ENCODE peak calls at places on chromosomes 13 and 19, in nine cellular contexts. D is foreskin keratinocyte; R is mesendoderm; N is upper lobe of left lung; P is A673; S is esophagus squamous epithelium; Y is ovary; B is OCI-LY7; G is effector memory CD4-positive, alpha-beta T cell. T is an unnamed sample.

GRCh38 chr13:60396008-60396782 is 825 bp upstream of the TDRD3 start:
- DNase-seq in R (peak; percentile 95), S (peak; percentile 46), D (peak; percentile 86), Y (peak; percentile 84), G (peak; percentile 76), B (peak; percentile 93), N (peak; percentile 93), P (peak; percentile 97), T (peak; percentile 93)

GRCh38 chr19:33675501-33676124 is 53.9 kb downstream of the CHST8 start:
- DNase-seq in D (no peak), Y (no peak), R (no peak), B (no peak), P (no peak), S (no peak), G (no peak), N (no peak), T (no peak)

GRCh38 chr13:30810261-30810701 is 74.9 kb downstream of the ALOX5AP start:
- DNase-seq in S (no peak), B (no peak), P (no peak), G (no peak), N (no peak), R (no peak), D (peak; percentile 60), Y (no peak), T (no peak)

GRCh38 chr19:15863272-15863671 is 34.6 kb downstream of the CYP4F2 start:
- DNase-seq in D (peak; percentile 29), Y (no peak), R (no peak), G (no peak), B (no peak), S (no peak), P (no peak), N (no peak), T (no peak)

GRCh38 chr13:109985871-109986270 is 199.5 kb upstream of the IRS2 start:
- DNase-seq in D (no peak), B (no peak), N (no peak), G (no peak), S (no peak), R (no peak), Y (no peak), P (no peak), T (no peak)

GRCh38 chr13:114309086-114309485 is 5.2 kb upstream of the CHAMP1 start:
- DNase-seq in S (no peak), N (no peak), G (no peak), D (no peak), B (no peak), P (no peak), R (no peak), Y (no peak), T (no peak)

GRCh38 chr19:44757735-44758505 is 9.4 kb downstream of the BCL3 start:
- DNase-seq in G (no peak), P (peak; percentile 57), R (peak; percentile 77), B (no peak), S (no peak), D (no peak), N (peak; percentile 71), Y (peak; percentile 78), T (peak; percentile 88)

GRCh38 chr13:114110091-114110829 is 22.2 kb downstream of the RASA3 start:
- DNase-seq in D (no peak), P (no peak), N (peak; percentile 74), R (peak; percentile 77), S (no peak), Y (peak; percentile 19), G (peak; percentile 55), B (peak; percentile 84), T (no peak)

GRCh38 chr13:77359171-77359570 is 32.3 kb upstream of the MYCBP2 start:
- DNase-seq in P (no peak), Y (no peak), B (no peak), G (no peak), D (no peak), S (no peak), N (no peak), R (no peak), T (no peak)

GRCh38 chr13:76707360-76707759 is 178.8 kb downstream of the KCTD12 start:
- DNase-seq in Y (no peak), S (no peak), B (no peak), N (no peak), D (no peak), P (no peak), R (no peak), G (no peak), T (no peak)

GRCh38 chr19:6271721-6272410 is 7.9 kb downstream of the MLLT1 start:
- DNase-seq in R (peak; percentile 51), P (no peak), D (no peak), G (no peak), Y (peak; percentile 96), N (peak; percentile 64), B (no peak), S (no peak), T (peak; percentile 93)

GRCh38 chr19:872266-872951 is 12.9 kb downstream of the CFD start:
- DNase-seq in D (peak; percentile 49), B (peak; percentile 93), S (peak; percentile 39), P (peak; percentile 93), N (peak; percentile 48), R (peak; percentile 88), G (peak; percentile 60), Y (peak; percentile 78), T (peak; percentile 75)

GRCh38 chr19:48741222-48741999 is 1.0 kb upstream of the RASIP1 start:
- DNase-seq in B (peak; percentile 75), Y (peak; percentile 40), N (peak; percentile 54), S (no peak), R (peak; percentile 52), G (no peak), P (peak; percentile 43), D (no peak), T (peak; percentile 59)

GRCh38 chr19:2176336-2176994 is 12.7 kb downstream of the DOT1L start:
- DNase-seq in G (no peak), D (no peak), Y (no peak), B (no peak), S (no peak), R (no peak), P (no peak), N (peak; percentile 81), T (no peak)

GRCh38 chr19:45076851-45077730 is 813 bp upstream of the ZNF296 start:
- DNase-seq in Y (no peak), P (no peak), D (no peak), S (no peak), G (no peak), B (no peak), R (no peak), N (no peak), T (no peak)

GRCh38 chr13:60146491-60146890 is 17.2 kb downstream of the DIAPH3 start:
- DNase-seq in S (no peak), N (no peak), Y (no peak), B (no peak), R (no peak), G (no peak), P (no peak), D (no peak), T (no peak)

DNA sequence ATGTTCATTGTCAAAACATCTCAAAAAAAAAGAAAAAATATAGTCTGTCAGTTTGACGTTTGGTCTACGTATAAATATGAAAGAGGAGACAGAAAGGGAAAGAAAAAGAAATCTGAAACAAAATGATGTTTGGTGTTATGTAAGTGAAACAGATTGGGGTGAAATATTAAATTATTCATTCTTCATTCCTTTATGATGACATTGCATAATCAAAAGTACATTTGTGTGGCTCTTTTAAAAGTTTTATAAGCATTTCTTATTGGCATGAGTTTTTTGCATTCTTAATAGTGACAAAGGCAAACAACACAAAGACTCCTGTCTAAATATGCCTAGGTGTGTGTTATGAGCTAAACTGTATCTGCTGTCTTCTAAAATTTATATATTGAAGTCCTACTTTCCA is 232.6 kb downstream of the EFNB2 start:
- DNase-seq in B (no peak), N (no peak), D (no peak), P (no peak), S (no peak), R (no peak), Y (no peak), G (no peak), T (no peak)
- H3K4me1 ChIP-seq in B (no peaks in the 10 kb centered on the region), N (no peaks in the 10 kb centered on the region), D (no peaks in the 10 kb centered on the region), P (no peaks in the 10 kb centered on the region), S (no peaks in the 10 kb centered on the region), R (no peaks in the 10 kb centered on the region), Y (no peaks in the 10 kb centered on the region), G (no peaks in the 10 kb centered on the region), T (no peaks in the 10 kb centered on the region)

DNA sequence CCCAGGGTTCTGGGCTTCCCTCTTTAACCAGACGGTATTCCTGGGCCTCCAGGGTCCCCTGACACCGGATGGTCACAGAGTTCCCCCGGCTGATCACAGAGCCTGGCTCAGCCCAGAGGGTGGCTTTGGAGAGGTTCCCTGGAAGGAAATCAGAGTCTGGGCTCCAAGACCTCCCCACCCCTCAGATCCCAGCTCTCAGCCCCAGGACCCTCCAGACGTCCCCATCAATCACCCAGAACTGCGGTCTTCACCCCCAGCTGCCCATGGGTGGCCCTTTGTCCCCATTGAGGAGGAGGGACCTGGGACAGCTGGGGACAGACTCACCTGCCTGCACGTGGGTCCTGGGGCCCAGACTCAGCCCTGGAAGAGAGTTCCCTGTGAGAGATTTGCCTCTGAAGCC is 955 bp downstream of the LILRA5 start:
- DNase-seq in B (no peak), N (no peak), G (no peak), P (no peak), R (no peak), D (no peak), Y (no peak), S (no peak), T (no peak)
- H3K4me1 ChIP-seq in B (no peaks in the 10 kb centered on the region), N (peaks cover 6% of the 10 kb centered on the region), G (no peaks in the 10 kb centered on the region), P (no peaks in the 10 kb centered on the region), R (no peaks in the 10 kb centered on the region), D (no peaks in the 10 kb centered on the region), Y (no peaks in the 10 kb centered on the region), S (no peaks in the 10 kb centered on the region), T (no peaks in the 10 kb centered on the region)

DNA sequence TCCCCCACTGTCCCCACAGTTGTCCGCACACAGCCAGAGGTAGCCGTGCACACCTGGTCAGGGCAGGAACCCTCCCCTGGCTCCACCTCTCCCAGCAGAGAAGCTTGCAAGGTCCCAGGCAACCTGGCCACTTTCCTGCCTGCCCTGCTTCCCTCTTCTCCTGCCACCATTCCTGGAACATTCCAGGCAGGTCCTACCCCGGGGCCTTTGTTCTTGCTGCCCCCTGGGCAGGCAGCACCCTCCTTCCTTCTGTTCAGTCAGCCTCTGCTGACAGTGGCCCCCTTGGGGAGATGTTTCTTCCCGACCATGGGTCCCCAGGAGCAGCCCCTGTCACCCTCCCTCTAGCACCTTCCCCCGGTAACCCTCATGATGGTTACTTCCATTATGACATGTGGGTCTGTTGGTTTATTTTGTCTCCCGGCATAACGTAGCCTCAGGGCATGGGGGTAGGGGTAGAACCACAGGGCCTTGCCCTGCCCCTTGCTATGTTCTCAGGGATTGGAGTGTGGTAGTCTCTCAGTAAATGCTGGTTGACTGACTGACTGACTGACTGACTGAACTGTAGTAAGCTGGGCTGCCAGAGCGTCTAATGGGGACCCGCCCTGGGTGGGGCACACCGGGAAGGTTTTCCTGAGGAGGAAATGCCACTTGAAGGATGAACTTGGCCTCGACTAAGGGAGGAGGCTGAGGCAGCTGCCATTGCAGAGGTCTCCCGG is 10.8 kb downstream of the PAK4 start:
- DNase-seq in S (no peak), P (no peak), G (no peak), D (no peak), N (peak; percentile 45), B (no peak), Y (no peak), R (no peak), T (no peak)
- H3K4me1 ChIP-seq in S (peaks cover 37% of the 10 kb centered on the region), P (no peaks in the 10 kb centered on the region), G (no peaks in the 10 kb centered on the region), D (peaks cover 4% of the 10 kb centered on the region), N (peaks cover 73% of the 10 kb centered on the region), B (no peaks in the 10 kb centered on the region), Y (peaks cover 40% of the 10 kb centered on the region), R (peaks cover 29% of the 10 kb centered on the region), T (peaks cover 64% of the 10 kb centered on the region)

GRCh38 chr19:41328818-41329220 is 18.8 kb downstream of the CCDC97 start:
- DNase-seq in D (no peak), R (no peak), N (peak; percentile 62), Y (no peak), B (no peak), G (no peak), P (no peak), S (no peak), T (no peak)
- H3K4me1 ChIP-seq in D (peaks cover 8% of the 10 kb centered on the region), R (peaks cover 25% of the 10 kb centered on the region), N (peaks cover 62% of the 10 kb centered on the region), Y (peaks cover 18% of the 10 kb centered on the region), B (peaks cover 53% of the 10 kb centered on the region), G (peaks cover 55% of the 10 kb centered on the region), P (peaks cover 16% of the 10 kb centered on the region), S (peaks cover 54% of the 10 kb centered on the region), T (peaks cover 58% of the 10 kb centered on the region)

T was measured in left ventricle myocardium inferior.